ENCODE peak calls at places on chromosome 2, in four cellular contexts. W, V, X and S are unnamed samples.

GRCh38 chr2:40101076-40101688 is 322.1 kb upstream of the THUMPD2 start:
- DNase-seq in W (no peak), X (no peak), V (peak; percentile 95), S (no peak)

GRCh38 chr2:132668986-132669853 is 785 bp downstream of the LYPD1 start:
- DNase-seq in V (peak; percentile 43), W (no peak), X (peak; percentile 76), S (peak; percentile 18)

GRCh38 chr2:196336206-196336605 is 164.8 kb upstream of the STK17B start:
- DNase-seq in V (peak; percentile 56), X (no peak), W (no peak), S (no peak)

GRCh38 chr2:98445167-98445522 is 487 bp downstream of the INPP4A start:
- DNase-seq in X (peak; percentile 74), W (no peak), V (peak; percentile 15), S (no peak)

GRCh38 chr2:121783180-121783579 is 27.7 kb downstream of the TSN start:
- DNase-seq in X (no peak), W (no peak), V (no peak), S (no peak)

GRCh38 chr2:1499033-1499795 is 86.0 kb downstream of the TPO start:
- DNase-seq in X (peak; percentile 7), W (no peak), V (no peak), S (no peak)

GRCh38 chr2:179622635-179623034 is 238.8 kb downstream of the ZNF385B start:
- DNase-seq in W (peak; percentile 41), X (no peak), V (no peak), S (no peak)

GRCh38 chr2:168340931-168341330 is 93.5 kb upstream of the STK39 start:
- DNase-seq in X (no peak), V (no peak), W (no peak), S (no peak)

GRCh38 chr2:176103634-176104337 is 3.3 kb upstream of the HOXD11 start:
- DNase-seq in V (no peak), W (no peak), X (no peak), S (no peak)

GRCh38 chr2:192194866-192195547 is at the start of gene TMEFF2:
- DNase-seq in X (peak; percentile 83), V (peak; percentile 84), W (peak; percentile 61), S (peak; percentile 79)

GRCh38 chr2:162092656-162093556 is 18.9 kb upstream of the DPP4 start:
- DNase-seq in V (peak; percentile 97), W (peak; percentile 38), X (no peak), S (no peak)

GRCh38 chr2:49978341-49978740 is 824.0 kb upstream of the FSHR start:
- DNase-seq in W (no peak), V (no peak), X (no peak), S (no peak)

GRCh38 chr2:48249093-48249492 is 280.9 kb upstream of the STON1 start:
- DNase-seq in V (peak; percentile 72), W (peak; percentile 40), X (no peak), S (no peak)

GRCh38 chr2:207163815-207164747 is 1.7 kb downstream of the KLF7 start:
- DNase-seq in V (peak; percentile 55), W (peak; percentile 69), X (no peak), S (peak; percentile 34)

GRCh38 chr2:222176890-222177289 is 121.9 kb downstream of the PAX3 start:
- DNase-seq in V (no peak), W (no peak), X (no peak), S (no peak)

GRCh38 chr2:49583010-49583409 is 428.7 kb upstream of the FSHR start:
- DNase-seq in W (no peak), V (no peak), X (no peak), S (no peak)

GRCh38 chr2:217939220-217939619 is 63.6 kb downstream of the TNS1 start:
- DNase-seq in V (no peak), X (no peak), W (no peak), S (no peak)

GRCh38 chr2:25365241-25365640 is 23.5 kb upstream of the DNMT3A start:
- DNase-seq in V (no peak), X (no peak), W (no peak), S (no peak)

GRCh38 chr2:127405252-127405605 is 13.0 kb upstream of the PROC start:
- DNase-seq in W (no peak), V (no peak), X (no peak), S (no peak)

GRCh38 chr2:138090330-138090729 is 126.1 kb downstream of the HNMT start:
- DNase-seq in V (no peak), X (no peak), W (no peak), S (peak; percentile 29)

GRCh38 chr2:20212459-20212870 is 12.5 kb downstream of the SDC1 start:
- DNase-seq in V (peak; percentile 52), W (no peak), X (peak; percentile 52), S (no peak)

GRCh38 chr2:212176151-212176550 is 362.5 kb downstream of the ERBB4 start:
- DNase-seq in X (no peak), W (no peak), V (no peak), S (no peak)

GRCh38 chr2:238988752-238989151 is 140.9 kb downstream of the TWIST2 start:
- DNase-seq in W (no peak), V (no peak), X (no peak), S (no peak)

GRCh38 chr2:20224716-20225293 is at the start of gene SDC1:
- DNase-seq in X (peak; percentile 85), W (no peak), V (peak; percentile 64), S (peak; percentile 49)

GRCh38 chr2:20447437-20448245 is 767 bp downstream of the RHOB start:
- DNase-seq in X (peak; percentile 91), W (peak; percentile 42), V (peak; percentile 54), S (no peak)

GRCh38 chr2:36889782-36890181 is 76.6 kb downstream of the STRN start:
- DNase-seq in X (no peak), V (peak; percentile 96), W (no peak), S (no peak)

GRCh38 chr2:120758181-120759048 is 22.7 kb downstream of the GLI2 start:
- DNase-seq in W (peak; percentile 73), X (peak; percentile 43), V (peak; percentile 91), S (no peak)

GRCh38 chr2:160615706-160616105 is 122.1 kb upstream of the RBMS1 start:
- DNase-seq in W (no peak), X (no peak), V (no peak), S (no peak)

GRCh38 chr2:24909555-24910177 is 10.4 kb downstream of the ADCY3 start:
- DNase-seq in X (no peak), V (peak; percentile 68), W (no peak), S (no peak)

GRCh38 chr2:71313-72035 is 25.2 kb upstream of the FAM110C start:
- DNase-seq in V (no peak), W (no peak), X (no peak), S (no peak)

DNA sequence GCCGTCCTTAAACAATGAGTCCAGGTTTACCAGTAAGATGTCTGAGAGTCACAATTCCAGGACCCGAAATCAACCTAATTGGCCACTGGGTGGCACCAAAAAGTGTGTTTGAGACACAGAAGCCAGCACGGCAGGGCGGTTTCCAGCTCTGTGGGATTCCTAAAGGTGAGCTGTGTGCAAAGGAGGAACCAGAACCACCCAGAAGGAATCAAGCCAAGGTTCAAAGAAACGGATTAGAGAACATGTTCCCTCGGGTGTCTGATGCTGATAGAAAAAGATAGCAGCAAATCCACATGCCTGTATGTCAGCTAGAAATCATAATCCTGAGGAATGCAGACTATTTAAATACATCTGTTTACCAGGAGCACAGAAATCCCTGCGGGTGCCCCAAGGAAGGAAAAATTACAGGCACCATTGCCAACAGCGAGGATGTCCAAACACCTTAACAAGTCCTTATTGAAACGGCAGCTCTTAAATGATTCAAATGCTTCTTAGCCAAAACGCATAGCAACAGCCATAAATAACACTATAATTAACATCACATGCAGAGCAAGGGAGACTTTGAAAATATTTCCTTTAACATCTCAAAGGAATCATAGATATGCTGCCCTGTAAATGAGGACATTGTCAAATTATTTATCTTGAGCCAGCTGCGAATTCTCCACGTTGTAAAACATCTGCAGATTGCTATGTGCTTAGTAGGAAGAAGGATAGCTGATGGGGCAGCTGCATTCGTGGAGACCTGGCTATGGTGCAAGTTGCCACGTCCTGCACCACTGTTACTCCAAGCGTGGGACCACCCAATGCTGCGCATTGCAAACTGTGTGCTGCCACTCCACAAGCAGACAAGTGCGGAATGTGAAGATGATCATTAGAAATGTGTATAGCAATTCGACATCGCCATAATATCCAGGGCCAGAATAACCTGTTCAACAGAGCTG is 318.7 kb upstream of the NCKAP5 start:
- DNase-seq in V (peak; percentile 50), W (peak; percentile 68), X (peak; percentile 76), S (peak; percentile 73)
- TF ChIP-seq CTCF in V (peak; percentile 70), W (peak; percentile 74), X (peak; percentile 42), S (peak; percentile 59)

GRCh38 chr2:240376739-240377138 is 58.7 kb upstream of the GPC1 start:
- DNase-seq in W (no peak), V (no peak), X (peak; percentile 56), S (no peak)
- TF ChIP-seq CTCF in W (no peak), V (no peak), X (no peak), S (no peak)

GRCh38 chr2:45610281-45611019 is 617 bp downstream of the SRBD1 start:
- DNase-seq in X (peak; percentile 49), V (peak; percentile 62), W (peak; percentile 52), S (peak; percentile 38)
- TF ChIP-seq CTCF in X (no peak), V (peak; percentile 54), W (peak; percentile 53), S (no peak)

GRCh38 chr2:75729861-75730260 is 19.1 kb upstream of the GCFC2 start:
- DNase-seq in V (no peak), X (no peak), W (no peak), S (peak; percentile 15)
- TF ChIP-seq CTCF in V (peak; percentile 15), X (no peak), W (peak; percentile 21), S (no peak)

DNA sequence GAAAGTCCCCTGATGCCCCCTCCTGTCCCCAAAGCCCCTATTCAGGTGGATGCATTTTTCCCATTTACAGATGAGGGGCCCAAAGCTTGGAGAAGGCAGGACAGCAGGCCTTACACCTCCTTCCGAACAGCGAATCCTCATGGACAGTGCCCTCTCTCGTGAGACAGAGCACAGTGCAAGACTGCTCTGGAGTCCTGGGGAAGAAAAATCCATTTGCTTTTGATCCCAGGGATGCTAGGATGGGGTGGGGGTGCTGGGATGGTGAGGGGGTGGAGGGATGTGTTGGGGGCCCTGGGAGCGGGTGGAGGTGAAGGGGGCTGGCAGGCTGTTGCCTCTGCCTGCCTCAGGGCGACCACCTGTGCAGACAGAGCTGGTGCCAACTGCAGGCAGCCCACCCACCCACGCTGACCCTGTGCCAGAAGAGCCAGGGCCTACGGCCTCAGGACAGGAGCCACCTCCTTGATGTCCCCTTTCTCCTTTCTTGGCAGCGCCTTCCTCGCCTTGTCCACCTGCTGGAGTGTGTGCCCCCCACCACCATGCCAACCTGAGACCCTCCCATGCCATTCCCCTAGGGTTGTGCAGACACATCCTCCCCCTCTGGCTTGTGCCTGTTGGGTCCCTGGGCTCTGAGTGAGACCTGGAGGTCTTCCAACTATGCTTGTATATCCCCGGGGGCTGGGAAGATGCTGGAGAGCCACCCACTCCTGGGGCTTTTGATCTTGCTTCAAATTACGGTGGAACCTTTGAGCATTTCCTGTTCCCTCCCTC is 66.3 kb upstream of the SH3RF3 start:
- DNase-seq in V (no peak), W (no peak), X (no peak), S (no peak)
- TF ChIP-seq CTCF in V (no peak), W (no peak), X (no peak), S (no peak)

GRCh38 chr2:97005353-97005752 is 19.0 kb upstream of the FAM178B start:
- DNase-seq in V (no peak), W (no peak), X (no peak), S (peak; percentile 15)
- TF ChIP-seq CTCF in V (peak; percentile 57), W (no peak), X (no peak), S (peak; percentile 73)

GRCh38 chr2:10194021-10194820 is 71.7 kb downstream of the RRM2 start:
- DNase-seq in X (no peak), W (no peak), V (peak; percentile 63), S (no peak)
- TF ChIP-seq CTCF in X (no peak), W (no peak), V (no peak), S (no peak)